ENCODE peak calls at places on chromosomes 12 and 14, in seven cellular contexts. J, K, H, D, C, N and Q are unnamed samples.

GRCh38 chr12:88579941-88580871 is at the start of gene KITLG:
- DNase-seq in H (peak), D (peak), K (peak), J (peak), N (peak), C (peak), Q (peak)

GRCh38 chr14:65345264-65345663 is 67.3 kb upstream of the FUT8 start:
- DNase-seq in C (no peak), K (no peak), H (no peak), J (no peak), N (no peak), D (no peak), Q (no peak)

GRCh38 chr14:100556936-100557505 is 30.2 kb downstream of the BEGAIN start:
- DNase-seq in K (no peak), H (no peak), C (no peak), D (no peak), N (no peak), J (no peak), Q (no peak)

GRCh38 chr12:15620726-15621125 is 168.5 kb downstream of the EPS8 start:
- DNase-seq in D (no peak), J (no peak), H (no peak), K (peak), N (no peak), C (no peak), Q (no peak)

GRCh38 chr14:33962016-33962415 is 11.1 kb upstream of the EGLN3 start:
- DNase-seq in H (no peak), J (no peak), C (no peak), N (no peak), D (no peak), K (no peak), Q (no peak)

GRCh38 chr12:990308-990648 is 745 bp upstream of the ERC1 start:
- DNase-seq in D (peak), N (peak), C (no peak), H (peak), K (no peak), J (peak), Q (peak)

GRCh38 chr12:38585090-38585489 is 268.5 kb downstream of the ALG10B start:
- DNase-seq in K (no peak), D (peak), J (no peak), C (peak), N (peak), H (no peak), Q (no peak)

GRCh38 chr12:115355301-115355700 is 671.3 kb upstream of the TBX3 start:
- DNase-seq in K (no peak), H (no peak), C (no peak), N (peak), D (no peak), J (no peak), Q (no peak)

GRCh38 chr14:79483989-79484388 is 727.3 kb downstream of the DIO2 start:
- DNase-seq in C (no peak), D (no peak), J (peak), K (no peak), H (no peak), N (no peak), Q (no peak)

GRCh38 chr14:45089813-45090212 is 5.9 kb downstream of the PRPF39 start:
- DNase-seq in J (no peak), N (peak), K (no peak), C (peak), H (no peak), D (peak), Q (no peak)

GRCh38 chr14:41817626-41818025 is 210.9 kb downstream of the LRFN5 start:
- DNase-seq in C (no peak), H (no peak), N (no peak), K (no peak), D (no peak), J (no peak), Q (no peak)

GRCh38 chr14:68199465-68200145 is 380.0 kb downstream of the RAD51B start:
- DNase-seq in D (no peak), K (peak), J (peak), H (no peak), C (no peak), N (peak), Q (no peak)

GRCh38 chr12:19234171-19234704 is 104.7 kb downstream of the PLEKHA5 start:
- DNase-seq in D (no peak), N (no peak), C (no peak), K (no peak), H (no peak), J (no peak), Q (no peak)

GRCh38 chr12:112261559-112261958 is 120.7 kb downstream of the HECTD4 start:
- DNase-seq in J (peak), D (no peak), K (no peak), C (no peak), N (no peak), H (no peak), Q (no peak)

GRCh38 chr14:24392327-24393098 is 6.3 kb upstream of the NYNRIN start:
- DNase-seq in C (no peak), K (peak), N (peak), D (no peak), H (peak), J (no peak), Q (no peak)

GRCh38 chr12:6821271-6821673 is 349 bp upstream of the GPR162 start:
- DNase-seq in D (no peak), C (no peak), K (peak), H (peak), J (peak), N (peak), Q (no peak)

GRCh38 chr14:35258420-35258819 is 33.8 kb upstream of the PSMA6 start:
- DNase-seq in K (no peak), D (no peak), C (no peak), N (no peak), H (no peak), J (no peak), Q (no peak)

GRCh38 chr14:35257809-35258208 is 34.4 kb upstream of the PSMA6 start:
- DNase-seq in N (no peak), K (peak), J (no peak), H (no peak), C (no peak), D (no peak), Q (no peak)

GRCh38 chr14:35261774-35262173 is 30.4 kb upstream of the PSMA6 start:
- DNase-seq in K (peak), D (peak), N (peak), J (no peak), H (no peak), C (no peak), Q (no peak)
- TF ChIP-seq CTCF in K (no peak), D (no peak), N (peak), J (no peak), H (no peak), C (no peak), Q (no peak)

GRCh38 chr12:85955127-85955526 is 81.0 kb downstream of the NTS start:
- DNase-seq in C (no peak), K (peak), D (no peak), H (no peak), N (peak), J (no peak), Q (no peak)
- TF ChIP-seq CTCF in C (no peak), K (no peak), D (no peak), H (peak), N (no peak), J (peak), Q (no peak)

GRCh38 chr12:91741932-91742331 is 403.7 kb downstream of the BTG1 start:
- DNase-seq in J (no peak), N (no peak), D (no peak), H (no peak), K (no peak), C (no peak), Q (no peak)

GRCh38 chr12:91743727-91744126 is 401.9 kb downstream of the BTG1 start:
- DNase-seq in C (no peak), J (no peak), D (no peak), N (no peak), K (no peak), H (no peak), Q (no peak)

GRCh38 chr12:91744613-91745012 is 401.0 kb downstream of the BTG1 start:
- DNase-seq in K (no peak), H (no peak), D (no peak), N (no peak), J (no peak), C (no peak), Q (no peak)

DNA sequence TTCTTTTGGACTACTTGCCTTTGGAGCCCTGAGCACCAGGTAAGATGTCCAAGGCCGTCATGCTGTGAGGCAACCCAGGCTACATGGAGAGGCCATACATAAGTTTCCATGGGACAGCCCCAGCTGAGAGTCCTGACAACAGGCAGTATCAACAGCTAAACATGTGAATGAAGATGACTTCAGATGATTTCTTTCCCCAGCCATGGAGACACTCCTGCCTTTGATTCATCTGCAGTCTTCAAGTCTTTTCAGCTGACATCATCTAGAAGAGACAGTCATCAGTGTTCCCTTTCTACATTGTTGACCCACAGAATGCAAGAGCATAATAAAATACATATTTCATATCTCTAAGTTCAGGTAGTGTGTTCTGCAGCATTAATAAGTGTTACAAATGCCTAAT is 398.7 kb downstream of the BTG1 start:
- DNase-seq in K (no peak), J (no peak), H (no peak), C (no peak), N (peak), D (no peak), Q (no peak)
- TF ChIP-seq CTCF in K (no peak), J (no peak), H (no peak), C (no peak), N (no peak), D (no peak), Q (no peak)

GRCh38 chr14:69803753-69804152 is 6.7 kb upstream of the SLC10A1 start:
- DNase-seq in H (no peak), N (peak), D (no peak), J (no peak), C (no peak), K (no peak), Q (no peak)
- TF ChIP-seq CTCF in H (peak), N (no peak), D (peak), J (no peak), C (no peak), K (no peak), Q (no peak)

GRCh38 chr12:55619352-55620138 is 17.1 kb upstream of the OR10P1 start:
- DNase-seq in N (peak), D (peak), K (peak), H (peak), J (no peak), C (peak), Q (no peak)
- TF ChIP-seq CTCF in N (peak), D (peak), K (peak), H (peak), J (peak), C (peak), Q (no peak)

DNA sequence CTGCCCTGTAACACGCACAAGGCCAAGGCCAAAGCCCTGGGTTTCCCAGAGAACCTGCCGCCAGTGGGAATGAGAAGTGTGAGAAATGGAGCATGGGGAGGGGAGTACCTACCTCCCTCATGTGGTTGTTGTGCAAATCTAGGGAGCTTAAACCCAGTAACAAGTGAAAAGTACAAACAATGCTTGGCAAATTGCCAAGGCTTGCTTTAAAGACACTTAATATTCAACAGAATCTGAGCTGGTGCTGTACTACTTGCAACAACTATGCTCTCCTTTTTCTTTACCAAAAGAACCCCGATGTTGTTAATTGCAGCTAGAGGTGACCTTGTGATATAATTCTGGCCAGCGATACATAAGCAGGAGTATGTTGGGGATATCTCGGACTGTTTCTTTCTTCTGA is 208.1 kb downstream of the NUAK1 start:
- DNase-seq in D (no peak), H (no peak), J (no peak), C (no peak), K (peak), N (no peak), Q (no peak)
- TF ChIP-seq CTCF in D (no peak), H (no peak), J (no peak), C (no peak), K (no peak), N (no peak), Q (no peak)

GRCh38 chr12:20624718-20625117 is 70.4 kb upstream of the SLCO1C1 start:
- DNase-seq in C (no peak), K (peak), D (no peak), H (no peak), J (peak), N (peak), Q (no peak)
- TF ChIP-seq CTCF in C (no peak), K (peak), D (no peak), H (no peak), J (peak), N (peak), Q (no peak)

GRCh38 chr12:109719123-109720022 is 5.7 kb downstream of the FAM222A start:
- DNase-seq in D (no peak), N (no peak), K (no peak), H (no peak), J (peak), C (no peak), Q (no peak)
- TF ChIP-seq CTCF in D (no peak), N (peak), K (peak), H (peak), J (no peak), C (no peak), Q (no peak)

GRCh38 chr14:58332514-58332913 is 34.2 kb downstream of the ARID4A start:
- DNase-seq in N (no peak), D (no peak), J (no peak), C (no peak), K (no peak), H (no peak), Q (no peak)

GRCh38 chr14:58327019-58327418 is 28.7 kb downstream of the ARID4A start:
- DNase-seq in N (no peak), D (no peak), C (no peak), K (no peak), H (no peak), J (no peak), Q (no peak)

DNA sequence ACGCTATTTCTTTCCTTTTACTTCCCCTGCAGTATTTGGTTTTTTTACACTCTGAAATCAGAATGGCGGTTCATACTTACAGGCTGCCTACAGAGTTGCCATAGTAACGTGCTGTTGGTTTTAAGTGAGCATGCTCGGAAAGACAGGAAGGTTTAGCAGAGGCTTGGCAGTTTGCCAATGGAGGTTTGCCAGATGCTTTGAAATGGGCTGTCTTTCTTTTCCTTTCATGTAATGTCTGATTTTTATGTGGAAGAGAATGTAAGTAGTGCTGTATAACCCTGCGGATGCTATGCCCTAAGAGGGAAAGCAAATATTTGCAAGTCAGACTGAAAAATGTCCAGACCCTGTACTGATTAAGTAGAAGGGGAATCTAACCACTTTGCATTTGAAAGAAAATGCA is 32.8 kb downstream of the ARID4A start:
- DNase-seq in K (peak), H (no peak), D (peak), J (peak), C (peak), N (peak), Q (peak)
- TF ChIP-seq CTCF in K (no peak), H (no peak), D (no peak), J (no peak), C (no peak), N (no peak), Q (no peak)